ENCODE peak calls at places on chromosomes 12 and 14, in four cellular contexts. X is K562, J is GM12891, I is HL-60. T is an unnamed sample.

GRCh38 chr12:132148368-132149045 is 4.2 kb downstream of the NOC4L start:
- DNase-seq in I (no peak), J (no peak), X (no peak), T (no peak)

GRCh38 chr12:202081-202731 is 11.8 kb downstream of the SLC6A12 start:
- DNase-seq in I (no peak), X (no peak), J (no peak), T (no peak)

GRCh38 chr14:77126074-77126325 is 15.6 kb downstream of the ZDHHC22 start:
- DNase-seq in I (no peak), X (no peak), J (no peak), T (no peak)

GRCh38 chr12:9687228-9687627 is 17.7 kb downstream of the CLEC2D start:
- DNase-seq in J (no peak), I (no peak), X (peak), T (no peak)

GRCh38 chr12:112862570-112863137 is 44.1 kb upstream of the OAS1 start:
- DNase-seq in X (no peak), I (no peak), J (no peak), T (no peak)

GRCh38 chr14:96754845-96755184 is 42.4 kb upstream of the VRK1 start:
- DNase-seq in X (no peak), J (no peak), I (no peak), T (no peak)

GRCh38 chr12:110717037-110717436 is 25.7 kb downstream of the PPP1CC start:
- DNase-seq in J (no peak), X (no peak), I (no peak), T (no peak)

GRCh38 chr14:81051547-81051946 is 96.1 kb downstream of the TSHR start:
- DNase-seq in J (no peak), I (no peak), X (no peak), T (no peak)

GRCh38 chr14:37491076-37491475 is 104.0 kb downstream of the FOXA1 start:
- DNase-seq in I (no peak), J (no peak), X (no peak), T (no peak)

GRCh38 chr12:113142173-113142885 is 6.8 kb upstream of the RASAL1 start:
- DNase-seq in I (peak), J (no peak), X (no peak), T (no peak)

GRCh38 chr14:23056257-23056955 is 914 bp downstream of the CDH24 start:
- DNase-seq in I (peak), X (peak), J (peak), T (no peak)

GRCh38 chr12:14315501-14315900 is 50.0 kb upstream of the ATF7IP start:
- DNase-seq in X (no peak), J (no peak), I (no peak), T (no peak)

GRCh38 chr12:14313379-14313778 is 52.1 kb upstream of the ATF7IP start:
- DNase-seq in I (no peak), X (no peak), J (no peak), T (no peak)

GRCh38 chr12:14314801-14315200 is 50.7 kb upstream of the ATF7IP start:
- DNase-seq in J (no peak), X (no peak), I (peak), T (peak)

GRCh38 chr12:14322403-14322802 is 43.1 kb upstream of the ATF7IP start:
- DNase-seq in I (no peak), X (no peak), J (no peak), T (no peak)

GRCh38 chr12:14317362-14318146 is 47.9 kb upstream of the ATF7IP start:
- DNase-seq in J (no peak), X (no peak), I (no peak), T (no peak)
- TF ChIP-seq SPI1 in J (no peak), X (no peak), I (no peak), T (no peak)

DNA sequence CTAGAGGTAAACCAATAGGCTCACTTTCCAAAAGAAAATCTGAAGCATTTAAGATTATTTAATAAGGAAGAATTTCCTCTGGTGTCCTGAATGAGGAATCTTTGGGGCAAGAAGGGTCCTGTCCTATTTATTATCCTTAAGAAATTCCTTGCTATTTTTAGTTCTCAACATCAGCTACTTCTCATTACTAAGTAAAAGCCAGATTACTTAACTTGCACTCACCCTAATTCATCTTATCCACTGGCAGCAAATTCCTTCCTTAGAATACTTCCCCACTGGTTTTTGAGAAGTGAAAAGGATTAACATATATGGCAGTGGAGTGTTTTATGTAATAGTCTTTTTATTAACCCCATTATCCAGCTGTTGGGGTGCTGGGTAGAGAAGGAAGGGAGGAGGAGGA is 767.7 kb downstream of the DIO2 start:
- DNase-seq in J (no peak), X (no peak), I (no peak), T (no peak)
- TF ChIP-seq SPI1 in J (no peak), X (no peak), I (no peak), T (no peak)

GRCh38 chr12:88958153-88958552 is 377.9 kb upstream of the KITLG start:
- DNase-seq in J (no peak), X (no peak), I (no peak), T (no peak)
- TF ChIP-seq SPI1 in J (no peak), X (no peak), I (no peak), T (no peak)

DNA sequence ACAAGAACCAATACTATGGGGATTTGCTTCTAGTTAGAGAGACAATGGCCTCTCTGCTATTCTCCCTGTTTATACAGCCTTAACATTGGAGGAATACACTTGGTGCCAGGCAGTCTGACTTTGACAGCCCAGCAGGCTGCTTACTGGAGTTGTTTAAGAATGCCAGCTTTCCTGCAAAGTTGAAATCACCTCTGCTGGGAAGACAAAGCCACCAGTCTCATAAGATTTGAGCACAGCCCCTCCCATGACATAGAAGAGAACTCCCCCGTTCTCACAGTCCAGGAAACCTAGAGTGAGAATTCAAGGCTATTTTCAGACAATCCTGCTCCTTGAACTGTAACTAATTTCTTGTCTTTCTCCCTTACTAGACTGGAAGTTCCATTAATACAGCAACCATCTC is 21.1 kb upstream of the CATSPERB start:
- DNase-seq in J (no peak), I (no peak), X (no peak), T (no peak)
- TF ChIP-seq SPI1 in J (no peak), I (no peak), X (no peak), T (no peak)

DNA sequence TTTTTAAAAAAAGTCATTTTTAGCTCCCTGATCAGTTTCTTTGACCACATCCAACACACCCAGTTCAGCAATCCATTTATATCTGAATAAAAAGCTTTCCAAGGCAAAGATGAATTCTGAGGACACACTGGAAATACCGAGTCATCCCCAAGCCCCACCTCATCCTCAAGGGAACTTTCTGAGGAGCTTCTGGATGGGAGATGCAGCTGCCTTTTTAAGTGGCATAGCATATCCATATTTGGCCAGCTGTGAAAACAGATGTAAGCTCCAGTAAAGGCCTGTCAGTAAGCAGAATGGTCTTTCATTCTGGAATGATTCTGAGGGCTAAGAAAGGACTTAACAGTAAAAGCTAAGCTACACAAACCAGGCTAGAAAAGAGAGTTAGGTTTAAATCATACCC is 18.4 kb downstream of the ZFYVE1 start:
- DNase-seq in X (no peak), I (no peak), J (no peak), T (no peak)
- TF ChIP-seq SPI1 in X (no peak), I (no peak), J (no peak), T (no peak)

DNA sequence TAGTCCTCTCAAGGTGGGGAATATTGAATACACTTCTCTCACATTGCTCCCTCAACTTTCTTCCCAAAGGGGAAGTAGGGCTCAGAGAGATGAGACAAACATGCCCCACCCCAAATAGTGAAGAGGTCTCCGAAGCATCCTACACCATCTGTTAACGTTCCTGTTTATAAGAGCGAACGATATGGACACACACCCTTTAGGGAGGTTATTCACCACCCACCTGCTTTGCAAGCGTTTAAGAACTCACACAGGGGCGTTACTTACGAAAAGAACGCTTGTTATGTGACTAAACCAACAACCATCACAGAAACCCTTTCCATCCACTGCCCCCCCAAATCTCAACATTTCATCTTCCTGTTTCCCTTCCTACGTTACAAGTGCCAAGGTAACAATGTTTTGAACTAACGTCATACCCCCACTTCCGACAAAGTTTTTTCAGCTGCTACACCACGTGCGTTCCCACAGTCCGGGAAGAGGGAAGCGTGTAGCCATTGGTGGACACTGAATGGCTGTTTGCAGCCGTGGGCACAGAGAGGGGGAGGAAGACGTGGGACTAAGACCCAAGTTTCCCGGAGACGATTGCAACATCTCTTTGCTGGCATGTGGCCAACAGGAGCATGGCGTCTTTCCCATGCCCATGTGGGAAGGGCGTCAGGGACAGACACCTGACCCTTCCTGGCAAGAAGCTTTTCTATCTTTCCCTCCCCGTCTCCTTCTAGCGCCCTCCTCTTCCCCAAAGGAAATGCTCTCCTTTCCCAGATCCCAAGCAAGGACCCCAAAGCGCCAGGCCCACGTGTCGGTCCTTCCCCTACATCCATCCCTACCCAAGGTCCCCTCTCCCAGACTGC is 1.2 kb downstream of the YBX3 start:
- DNase-seq in I (peak), X (peak), J (peak), T (peak)
- TF ChIP-seq SPI1 in I (peak), X (peak), J (peak), T (no peak)

DNA sequence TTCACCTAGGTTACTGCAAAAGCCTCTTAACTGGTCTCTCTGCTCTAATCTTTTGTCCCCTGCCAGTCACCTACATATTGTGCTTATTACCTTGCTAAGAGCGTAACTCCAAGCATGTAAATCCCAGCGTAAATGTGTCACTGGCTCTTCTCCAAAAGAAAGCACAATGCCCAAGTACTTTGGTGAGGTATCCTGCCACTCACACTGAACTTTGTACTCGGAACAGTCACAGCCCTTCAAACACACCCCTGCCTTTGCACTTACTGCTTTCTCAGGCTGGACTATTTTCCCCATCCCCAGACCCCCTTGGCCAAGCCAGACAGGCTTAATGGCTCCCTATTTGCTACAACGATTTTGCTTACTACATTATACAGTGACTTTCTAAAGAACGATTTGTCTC is 31.7 kb downstream of the GALNT4 start:
- DNase-seq in I (no peak), X (no peak), J (no peak), T (no peak)
- TF ChIP-seq SPI1 in I (no peak), X (no peak), J (no peak), T (no peak)

GRCh38 chr12:107845226-107845979 is 70.9 kb downstream of the ASCL4 start:
- DNase-seq in X (no peak), J (no peak), I (no peak), T (no peak)
- TF ChIP-seq SPI1 in X (no peak), J (no peak), I (no peak), T (no peak)

T was measured in GM12878.